ENCODE peak calls at places on chromosomes 3 and 15, in seven cellular contexts. J, Y, A, V, Q, G and S are unnamed samples.

GRCh38 chr3:111712294-111713180 is 117.4 kb upstream of the ZBED2 start:
- DNase-seq in J (peak), Y (peak), A (peak), V (peak), Q (peak), G (no peak), S (peak)

GRCh38 chr3:59426851-59427565 is 377.2 kb upstream of the CFAP20DC start:
- DNase-seq in J (peak), Y (peak), A (no peak), V (no peak), Q (no peak), G (peak), S (no peak)

GRCh38 chr3:97981886-97982285 is 9.7 kb upstream of the RIOX2 start:
- DNase-seq in J (no peak), Y (no peak), A (no peak), V (no peak), Q (no peak), G (no peak), S (no peak)

GRCh38 chr3:54271118-54271517 is 148.8 kb downstream of the CACNA2D3 start:
- DNase-seq in J (no peak), Y (no peak), A (no peak), V (no peak), Q (no peak), G (no peak), S (no peak)

GRCh38 chr3:37309945-37310665 is 135.7 kb upstream of the LRRFIP2 start:
- DNase-seq in J (no peak), Y (no peak), A (no peak), V (no peak), Q (no peak), G (no peak), S (no peak)

GRCh38 chr3:118842147-118842863 is 192.3 kb downstream of the IGSF11 start:
- DNase-seq in J (no peak), Y (no peak), A (no peak), V (no peak), Q (peak), G (no peak), S (no peak)

GRCh38 chr15:63892794-63893441 is 59.2 kb upstream of the HERC1 start:
- DNase-seq in J (no peak), Y (no peak), A (no peak), V (peak), Q (no peak), G (no peak), S (no peak)

GRCh38 chr15:77386626-77387025 is 33.3 kb downstream of the PEAK1 start:
- DNase-seq in J (no peak), Y (no peak), A (no peak), V (no peak), Q (no peak), G (no peak), S (no peak)

GRCh38 chr15:87939838-87940457 is 316.6 kb downstream of the NTRK3 start:
- DNase-seq in J (no peak), Y (no peak), A (no peak), V (no peak), Q (no peak), G (no peak), S (no peak)

GRCh38 chr3:117751691-117752090 is 1042.1 kb downstream of the TUSC7 start:
- DNase-seq in J (no peak), Y (no peak), A (no peak), V (no peak), Q (no peak), G (no peak), S (no peak)

GRCh38 chr3:190785047-190785446 is 77.4 kb downstream of the GMNC start:
- DNase-seq in J (no peak), Y (no peak), A (no peak), V (no peak), Q (no peak), G (no peak), S (no peak)

GRCh38 chr3:43964640-43965039 is 273.9 kb downstream of the ABHD5 start:
- DNase-seq in J (no peak), Y (no peak), A (no peak), V (no peak), Q (no peak), G (no peak), S (no peak)

GRCh38 chr3:53495518-53496501 is 1.4 kb downstream of the CACNA1D start:
- DNase-seq in J (peak), Y (peak), A (no peak), V (no peak), Q (peak), G (no peak), S (no peak)

GRCh38 chr3:12916159-12916558 is 74.8 kb upstream of the RPL32 start:
- DNase-seq in J (no peak), Y (no peak), A (no peak), V (no peak), Q (no peak), G (no peak), S (no peak)

GRCh38 chr15:74400313-74400850 is 32.9 kb upstream of the CYP11A1 start:
- DNase-seq in J (no peak), Y (no peak), A (no peak), V (no peak), Q (no peak), G (no peak), S (no peak)

GRCh38 chr3:177196473-177197040 is 725 bp downstream of the TBL1XR1 start:
- DNase-seq in J (peak), Y (peak), A (no peak), V (peak), Q (peak), G (no peak), S (no peak)

GRCh38 chr3:134753999-134754742 is 40.9 kb upstream of the EPHB1 start:
- DNase-seq in J (no peak), Y (peak), A (peak), V (no peak), Q (no peak), G (no peak), S (no peak)

GRCh38 chr15:43974852-43975251 is 148.1 kb downstream of the WDR76 start:
- DNase-seq in J (no peak), Y (no peak), A (no peak), V (no peak), Q (peak), G (no peak), S (no peak)

GRCh38 chr3:32018723-32019564 is 37.4 kb downstream of the ZNF860 start:
- DNase-seq in J (peak), Y (peak), A (no peak), V (no peak), Q (peak), G (no peak), S (no peak)

GRCh38 chr3:193980326-193980725 is 155.6 kb upstream of the HES1 start:
- DNase-seq in J (no peak), Y (peak), A (peak), V (no peak), Q (no peak), G (no peak), S (peak)

GRCh38 chr15:69540622-69541021 is 88.0 kb downstream of the RPLP1 start:
- DNase-seq in J (no peak), Y (no peak), A (no peak), V (no peak), Q (no peak), G (no peak), S (no peak)

GRCh38 chr3:3102751-3103150 is 7.4 kb downstream of the IL5RA start:
- DNase-seq in J (no peak), Y (no peak), A (no peak), V (no peak), Q (no peak), G (no peak), S (no peak)

GRCh38 chr15:45157974-45158373 is 28.2 kb downstream of the DUOX1 start:
- DNase-seq in J (peak), Y (peak), A (peak), V (no peak), Q (peak), G (peak), S (no peak)

GRCh38 chr3:10983219-10983916 is 9.2 kb upstream of the SLC6A1 start:
- DNase-seq in J (peak), Y (peak), A (no peak), V (no peak), Q (peak), G (no peak), S (no peak)

GRCh38 chr3:192851821-192852352 is 65.8 kb downstream of the MB21D2 start:
- DNase-seq in J (peak), Y (peak), A (peak), V (no peak), Q (no peak), G (no peak), S (no peak)

GRCh38 chr3:14231145-14231990 is 52.8 kb downstream of the LSM3 start:
- DNase-seq in J (no peak), Y (no peak), A (no peak), V (no peak), Q (no peak), G (no peak), S (no peak)

GRCh38 chr3:108477511-108478147 is 32.8 kb downstream of the MYH15 start:
- DNase-seq in J (peak), Y (peak), A (no peak), V (peak), Q (peak), G (no peak), S (peak)

GRCh38 chr15:48076454-48076853 is 44.3 kb upstream of the SLC24A5 start:
- DNase-seq in J (no peak), Y (no peak), A (no peak), V (no peak), Q (no peak), G (no peak), S (no peak)